ENCODE peak calls at places on chromosomes 6 and 20, in nine cellular contexts. One of them, this sample, is unnamed.
A peak's percentile ranks its signal among the peaks of the same experiment; 100 is the strongest.

GRCh38 chr6:113859349-113860164 is 2.4 kb downstream of the MARCKS start:
- DNase-seq in spleen: peak; percentile 88
- DNase-seq in aorta: peak; percentile 54
- DNase-seq in CD8-positive, alpha-beta memory T cell: no peak
- DNase-seq in MM.1S: no peak
- DNase-seq in small intestine: peak; percentile 35
- DNase-seq in neuronal stem cell: no peak
- DNase-seq in CD8-positive, alpha-beta T cell: no peak
- DNase-seq in HepG2: no peak
- DNase-seq in this sample: peak; percentile 32

GRCh38 chr20:60121903-60122302 is 163.7 kb downstream of the CDH26 start:
- DNase-seq in CD8-positive, alpha-beta T cell: no peak
- DNase-seq in spleen: no peak
- DNase-seq in neuronal stem cell: no peak
- DNase-seq in aorta: no peak
- DNase-seq in small intestine: no peak
- DNase-seq in MM.1S: no peak
- DNase-seq in CD8-positive, alpha-beta memory T cell: no peak
- DNase-seq in HepG2: no peak
- DNase-seq in this sample: no peak

GRCh38 chr6:68343901-68344300 is 291.2 kb upstream of the ADGRB3 start:
- DNase-seq in CD8-positive, alpha-beta T cell: no peak
- DNase-seq in MM.1S: peak; percentile 58
- DNase-seq in small intestine: no peak
- DNase-seq in aorta: no peak
- DNase-seq in spleen: no peak
- DNase-seq in CD8-positive, alpha-beta memory T cell: no peak
- DNase-seq in HepG2: peak; percentile 26
- DNase-seq in neuronal stem cell: peak; percentile 41
- DNase-seq in this sample: peak; percentile 83

GRCh38 chr20:62053465-62054196 is 12.1 kb downstream of the TAF4 start:
- DNase-seq in neuronal stem cell: no peak
- DNase-seq in CD8-positive, alpha-beta memory T cell: no peak
- DNase-seq in MM.1S: no peak
- DNase-seq in HepG2: no peak
- DNase-seq in CD8-positive, alpha-beta T cell: no peak
- DNase-seq in aorta: no peak
- DNase-seq in spleen: peak; percentile 69
- DNase-seq in small intestine: no peak
- DNase-seq in this sample: no peak

GRCh38 chr20:6906871-6907270 is 139.4 kb downstream of the BMP2 start:
- DNase-seq in HepG2: no peak
- DNase-seq in CD8-positive, alpha-beta memory T cell: no peak
- DNase-seq in CD8-positive, alpha-beta T cell: no peak
- DNase-seq in MM.1S: no peak
- DNase-seq in small intestine: no peak
- DNase-seq in spleen: no peak
- DNase-seq in neuronal stem cell: no peak
- DNase-seq in aorta: no peak
- DNase-seq in this sample: no peak

GRCh38 chr6:37982320-37982719 is 162.8 kb downstream of the ZFAND3 start:
- DNase-seq in spleen: no peak
- DNase-seq in MM.1S: no peak
- DNase-seq in neuronal stem cell: no peak
- DNase-seq in aorta: no peak
- DNase-seq in HepG2: no peak
- DNase-seq in CD8-positive, alpha-beta memory T cell: no peak
- DNase-seq in small intestine: no peak
- DNase-seq in CD8-positive, alpha-beta T cell: no peak
- DNase-seq in this sample: no peak

GRCh38 chr6:35600659-35601125 is 88.0 kb upstream of the TULP1 start:
- DNase-seq in small intestine: peak; percentile 43
- DNase-seq in aorta: no peak
- DNase-seq in HepG2: no peak
- DNase-seq in MM.1S: no peak
- DNase-seq in spleen: no peak
- DNase-seq in CD8-positive, alpha-beta T cell: no peak
- DNase-seq in neuronal stem cell: no peak
- DNase-seq in CD8-positive, alpha-beta memory T cell: peak; percentile 65
- DNase-seq in this sample: no peak

GRCh38 chr6:25816252-25816651 is 15.6 kb downstream of the SLC17A1 start:
- DNase-seq in HepG2: no peak
- DNase-seq in neuronal stem cell: no peak
- DNase-seq in MM.1S: no peak
- DNase-seq in CD8-positive, alpha-beta memory T cell: no peak
- DNase-seq in spleen: no peak
- DNase-seq in CD8-positive, alpha-beta T cell: no peak
- DNase-seq in aorta: no peak
- DNase-seq in small intestine: no peak
- DNase-seq in this sample: no peak

GRCh38 chr20:52494244-52494643 is 302.7 kb upstream of the ZFP64 start:
- DNase-seq in small intestine: no peak
- DNase-seq in neuronal stem cell: no peak
- DNase-seq in HepG2: no peak
- DNase-seq in spleen: no peak
- DNase-seq in aorta: peak; percentile 46
- DNase-seq in CD8-positive, alpha-beta memory T cell: peak; percentile 11
- DNase-seq in MM.1S: no peak
- DNase-seq in CD8-positive, alpha-beta T cell: no peak
- DNase-seq in this sample: peak; percentile 61

GRCh38 chr6:38813026-38813425 is 97.9 kb downstream of the DNAH8 start:
- DNase-seq in HepG2: no peak
- DNase-seq in MM.1S: no peak
- DNase-seq in CD8-positive, alpha-beta T cell: no peak
- DNase-seq in CD8-positive, alpha-beta memory T cell: no peak
- DNase-seq in small intestine: no peak
- DNase-seq in spleen: no peak
- DNase-seq in neuronal stem cell: no peak
- DNase-seq in aorta: no peak
- DNase-seq in this sample: peak; percentile 36

GRCh38 chr6:2970753-2971419 is 481 bp downstream of the SERPINB6 start:
- DNase-seq in CD8-positive, alpha-beta T cell: no peak
- DNase-seq in HepG2: no peak
- DNase-seq in aorta: peak; percentile 91
- DNase-seq in spleen: peak; percentile 97
- DNase-seq in MM.1S: peak; percentile 22
- DNase-seq in CD8-positive, alpha-beta memory T cell: peak; percentile 37
- DNase-seq in neuronal stem cell: no peak
- DNase-seq in small intestine: no peak
- DNase-seq in this sample: peak; percentile 58

GRCh38 chr20:37007898-37008649 is 56.6 kb upstream of the SAMHD1 start:
- DNase-seq in MM.1S: peak; percentile 13
- DNase-seq in spleen: no peak
- DNase-seq in HepG2: peak; percentile 40
- DNase-seq in CD8-positive, alpha-beta memory T cell: peak; percentile 61
- DNase-seq in aorta: no peak
- DNase-seq in CD8-positive, alpha-beta T cell: no peak
- DNase-seq in neuronal stem cell: no peak
- DNase-seq in small intestine: peak; percentile 29
- DNase-seq in this sample: peak; percentile 22

GRCh38 chr6:27940766-27941165 is 16.3 kb upstream of the OR2B6 start:
- DNase-seq in aorta: no peak
- DNase-seq in HepG2: no peak
- DNase-seq in MM.1S: no peak
- DNase-seq in small intestine: no peak
- DNase-seq in spleen: no peak
- DNase-seq in neuronal stem cell: no peak
- DNase-seq in CD8-positive, alpha-beta T cell: no peak
- DNase-seq in CD8-positive, alpha-beta memory T cell: no peak
- DNase-seq in this sample: peak; percentile 9

GRCh38 chr6:164124986-164125385 is 710.5 kb downstream of the QKI start:
- DNase-seq in CD8-positive, alpha-beta memory T cell: no peak
- DNase-seq in neuronal stem cell: no peak
- DNase-seq in MM.1S: no peak
- DNase-seq in aorta: no peak
- DNase-seq in HepG2: no peak
- DNase-seq in small intestine: no peak
- DNase-seq in CD8-positive, alpha-beta T cell: no peak
- DNase-seq in spleen: no peak
- DNase-seq in this sample: peak; percentile 19

GRCh38 chr6:4169028-4169789 is 33.8 kb upstream of the ECI2 start:
- DNase-seq in MM.1S: no peak
- DNase-seq in spleen: no peak
- DNase-seq in aorta: no peak
- DNase-seq in CD8-positive, alpha-beta memory T cell: no peak
- DNase-seq in neuronal stem cell: no peak
- DNase-seq in HepG2: no peak
- DNase-seq in small intestine: no peak
- DNase-seq in CD8-positive, alpha-beta T cell: no peak
- DNase-seq in this sample: no peak

GRCh38 chr6:2502998-2503674 is 247.6 kb downstream of the MYLK4 start:
- DNase-seq in MM.1S: no peak
- DNase-seq in aorta: no peak
- DNase-seq in neuronal stem cell: no peak
- DNase-seq in HepG2: no peak
- DNase-seq in small intestine: no peak
- DNase-seq in spleen: no peak
- DNase-seq in CD8-positive, alpha-beta T cell: no peak
- DNase-seq in CD8-positive, alpha-beta memory T cell: no peak
- DNase-seq in this sample: no peak

GRCh38 chr20:23406880-23407279 is 14.4 kb downstream of the NAPB start:
- DNase-seq in MM.1S: no peak
- DNase-seq in CD8-positive, alpha-beta T cell: no peak
- DNase-seq in CD8-positive, alpha-beta memory T cell: no peak
- DNase-seq in neuronal stem cell: no peak
- DNase-seq in HepG2: no peak
- DNase-seq in small intestine: no peak
- DNase-seq in spleen: no peak
- DNase-seq in aorta: no peak
- DNase-seq in this sample: no peak
- H3K4me1 ChIP-seq in MM.1S: no peaks in the 10 kb centered on the region
- H3K4me1 ChIP-seq in CD8-positive, alpha-beta T cell: peaks cover 7% of the 10 kb centered on the region
- H3K4me1 ChIP-seq in CD8-positive, alpha-beta memory T cell: no peaks in the 10 kb centered on the region
- H3K4me1 ChIP-seq in neuronal stem cell: no peaks in the 10 kb centered on the region
- H3K4me1 ChIP-seq in HepG2: peaks cover 58% of the 10 kb centered on the region
- H3K4me1 ChIP-seq in small intestine: peaks cover 2% of the 10 kb centered on the region
- H3K4me1 ChIP-seq in spleen: peaks cover 47% of the 10 kb centered on the region
- H3K4me1 ChIP-seq in aorta: peaks cover 2% of the 10 kb centered on the region
- H3K4me1 ChIP-seq in this sample: no peaks in the 10 kb centered on the region

DNA sequence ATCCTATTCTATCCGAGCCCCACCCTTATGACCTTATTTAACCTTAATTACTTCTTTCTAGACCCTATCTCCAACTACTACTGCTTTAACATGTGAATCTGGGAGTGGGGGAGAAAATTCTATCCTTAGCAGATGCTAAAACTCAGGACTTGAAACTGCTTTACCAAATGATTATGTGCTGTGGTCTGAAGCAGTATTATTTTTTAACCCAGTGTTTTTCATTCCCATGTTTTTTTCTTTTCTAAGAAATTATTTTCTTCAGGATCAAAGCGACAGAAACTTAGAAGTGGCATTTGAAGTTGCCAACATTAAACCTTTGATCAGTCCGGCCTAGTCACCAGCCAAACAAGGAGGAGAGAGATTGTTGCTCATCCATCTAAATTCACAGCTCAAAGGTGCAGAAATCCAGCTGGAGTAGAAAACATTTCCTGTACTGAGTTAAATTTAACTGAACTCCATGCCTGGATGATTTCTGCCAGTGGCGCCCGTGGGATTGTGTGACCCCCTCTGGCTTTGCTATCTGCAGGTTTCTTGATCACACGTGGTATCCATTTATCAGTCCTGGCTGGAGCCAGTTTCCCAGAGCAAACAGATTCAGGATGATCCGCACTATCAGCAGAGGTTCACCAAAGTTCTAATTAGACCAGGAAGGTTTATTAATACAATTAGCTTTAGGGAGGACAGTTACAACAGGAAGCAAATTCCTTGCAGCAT is 300.5 kb downstream of the PLCB1 start:
- DNase-seq in spleen: no peak
- DNase-seq in small intestine: peak; percentile 33
- DNase-seq in CD8-positive, alpha-beta memory T cell: no peak
- DNase-seq in aorta: no peak
- DNase-seq in HepG2: no peak
- DNase-seq in CD8-positive, alpha-beta T cell: no peak
- DNase-seq in MM.1S: no peak
- DNase-seq in neuronal stem cell: no peak
- DNase-seq in this sample: no peak
- H3K4me1 ChIP-seq in spleen: peaks cover 66% of the 10 kb centered on the region
- H3K4me1 ChIP-seq in small intestine: no peaks in the 10 kb centered on the region
- H3K4me1 ChIP-seq in CD8-positive, alpha-beta memory T cell: peaks cover 3% of the 10 kb centered on the region
- H3K4me1 ChIP-seq in aorta: no peaks in the 10 kb centered on the region
- H3K4me1 ChIP-seq in HepG2: no peaks in the 10 kb centered on the region
- H3K4me1 ChIP-seq in CD8-positive, alpha-beta T cell: no peaks in the 10 kb centered on the region
- H3K4me1 ChIP-seq in MM.1S: no peaks in the 10 kb centered on the region
- H3K4me1 ChIP-seq in neuronal stem cell: peaks cover 2% of the 10 kb centered on the region
- H3K4me1 ChIP-seq in this sample: no peaks in the 10 kb centered on the region

GRCh38 chr6:158860279-158860865 is 41.2 kb upstream of the EZR start:
- DNase-seq in CD8-positive, alpha-beta memory T cell: no peak
- DNase-seq in HepG2: no peak
- DNase-seq in small intestine: no peak
- DNase-seq in MM.1S: no peak
- DNase-seq in CD8-positive, alpha-beta T cell: no peak
- DNase-seq in spleen: no peak
- DNase-seq in aorta: no peak
- DNase-seq in neuronal stem cell: no peak
- DNase-seq in this sample: no peak
- H3K4me1 ChIP-seq in CD8-positive, alpha-beta memory T cell: peaks cover 12% of the 10 kb centered on the region
- H3K4me1 ChIP-seq in HepG2: peaks cover 5% of the 10 kb centered on the region
- H3K4me1 ChIP-seq in small intestine: no peaks in the 10 kb centered on the region
- H3K4me1 ChIP-seq in MM.1S: no peaks in the 10 kb centered on the region
- H3K4me1 ChIP-seq in CD8-positive, alpha-beta T cell: peaks cover 7% of the 10 kb centered on the region
- H3K4me1 ChIP-seq in spleen: peaks cover 19% of the 10 kb centered on the region
- H3K4me1 ChIP-seq in aorta: no peaks in the 10 kb centered on the region
- H3K4me1 ChIP-seq in neuronal stem cell: peaks cover 3% of the 10 kb centered on the region
- H3K4me1 ChIP-seq in this sample: no peaks in the 10 kb centered on the region

GRCh38 chr6:41562633-41562975 is 16.4 kb downstream of the FOXP4 start:
- DNase-seq in small intestine: no peak
- DNase-seq in CD8-positive, alpha-beta memory T cell: no peak
- DNase-seq in spleen: no peak
- DNase-seq in aorta: no peak
- DNase-seq in neuronal stem cell: no peak
- DNase-seq in MM.1S: no peak
- DNase-seq in HepG2: no peak
- DNase-seq in CD8-positive, alpha-beta T cell: no peak
- DNase-seq in this sample: no peak

GRCh38 chr6:41563060-41563776 is 17.0 kb downstream of the FOXP4 start:
- DNase-seq in neuronal stem cell: no peak
- DNase-seq in HepG2: no peak
- DNase-seq in small intestine: no peak
- DNase-seq in spleen: no peak
- DNase-seq in CD8-positive, alpha-beta memory T cell: no peak
- DNase-seq in aorta: no peak
- DNase-seq in CD8-positive, alpha-beta T cell: no peak
- DNase-seq in MM.1S: no peak
- DNase-seq in this sample: no peak

GRCh38 chr6:41561386-41561785 is 15.2 kb downstream of the FOXP4 start:
- DNase-seq in CD8-positive, alpha-beta T cell: no peak
- DNase-seq in aorta: no peak
- DNase-seq in MM.1S: no peak
- DNase-seq in HepG2: no peak
- DNase-seq in neuronal stem cell: no peak
- DNase-seq in small intestine: no peak
- DNase-seq in CD8-positive, alpha-beta memory T cell: no peak
- DNase-seq in spleen: no peak
- DNase-seq in this sample: no peak

GRCh38 chr6:41560440-41561192 is 14.4 kb downstream of the FOXP4 start:
- DNase-seq in aorta: peak; percentile 69
- DNase-seq in CD8-positive, alpha-beta memory T cell: peak; percentile 93
- DNase-seq in spleen: peak; percentile 95
- DNase-seq in HepG2: no peak
- DNase-seq in MM.1S: peak; percentile 25
- DNase-seq in CD8-positive, alpha-beta T cell: peak; percentile 80
- DNase-seq in small intestine: peak; percentile 48
- DNase-seq in neuronal stem cell: peak; percentile 49
- DNase-seq in this sample: no peak

GRCh38 chr6:41561931-41562632 is 15.9 kb downstream of the FOXP4 start:
- DNase-seq in CD8-positive, alpha-beta memory T cell: no peak
- DNase-seq in aorta: no peak
- DNase-seq in small intestine: no peak
- DNase-seq in HepG2: no peak
- DNase-seq in neuronal stem cell: no peak
- DNase-seq in MM.1S: no peak
- DNase-seq in CD8-positive, alpha-beta T cell: no peak
- DNase-seq in spleen: no peak
- DNase-seq in this sample: no peak
- H3K4me1 ChIP-seq in CD8-positive, alpha-beta memory T cell: peaks cover 21% of the 10 kb centered on the region
- H3K4me1 ChIP-seq in aorta: no peaks in the 10 kb centered on the region
- H3K4me1 ChIP-seq in small intestine: no peaks in the 10 kb centered on the region
- H3K4me1 ChIP-seq in HepG2: peaks cover 78% of the 10 kb centered on the region
- H3K4me1 ChIP-seq in neuronal stem cell: peaks cover 25% of the 10 kb centered on the region
- H3K4me1 ChIP-seq in MM.1S: no peaks in the 10 kb centered on the region
- H3K4me1 ChIP-seq in CD8-positive, alpha-beta T cell: peaks cover 20% of the 10 kb centered on the region
- H3K4me1 ChIP-seq in spleen: peaks cover 31% of the 10 kb centered on the region
- H3K4me1 ChIP-seq in this sample: no peaks in the 10 kb centered on the region